ENCODE peak calls at places on chromosome 4, in six cellular contexts. S is DND-41, K is HCT116, V is fibroblast of lung, N is PC-9, L is endothelial cell of umbilical vein. C is an unnamed sample.

GRCh38 chr4:79653871-79654270 is 245.8 kb upstream of the GK2 start:
- DNase-seq in S (no peak), K (no peak), V (no peak), N (no peak), L (no peak), C (no peak)

GRCh38 chr4:111631157-111631999 is 513.9 kb upstream of the FAM241A start:
- DNase-seq in L (peak), N (no peak), K (peak), V (peak), S (no peak), C (no peak)

GRCh38 chr4:43835869-43836268 is 612.7 kb downstream of the KCTD8 start:
- DNase-seq in N (no peak), V (no peak), K (no peak), S (no peak), L (no peak), C (no peak)

GRCh38 chr4:73707918-73708577 is 32.3 kb upstream of the CXCL8 start:
- DNase-seq in K (peak), S (peak), L (peak), V (peak), N (peak), C (peak)

GRCh38 chr4:78689224-78689623 is 86.9 kb upstream of the BMP2K start:
- DNase-seq in N (no peak), L (no peak), V (no peak), K (no peak), S (no peak), C (peak)

GRCh38 chr4:8329859-8330761 is 60.6 kb downstream of the HTRA3 start:
- DNase-seq in L (no peak), K (no peak), N (no peak), V (no peak), S (no peak), C (no peak)

GRCh38 chr4:124636793-124637192 is 75.7 kb downstream of the ANKRD50 start:
- DNase-seq in K (no peak), L (no peak), S (no peak), N (no peak), V (no peak), C (no peak)

GRCh38 chr4:87093443-87094123 is 126.8 kb downstream of the KLHL8 start:
- DNase-seq in V (peak), S (peak), N (no peak), K (peak), L (peak), C (peak)

GRCh38 chr4:110119347-110119746 is 79.1 kb downstream of the ELOVL6 start:
- DNase-seq in V (no peak), S (peak), L (peak), N (peak), K (no peak), C (peak)

GRCh38 chr4:123892368-123892961 is 495.9 kb downstream of the SPRY1 start:
- DNase-seq in S (no peak), N (no peak), L (peak), K (no peak), V (no peak), C (no peak)

GRCh38 chr4:140743194-140743931 is 12.8 kb downstream of the TBC1D9 start:
- DNase-seq in N (peak), S (no peak), V (no peak), L (peak), K (no peak), C (peak)

GRCh38 chr4:61336488-61336887 is 136.4 kb downstream of the ADGRL3 start:
- DNase-seq in V (no peak), S (no peak), K (no peak), N (no peak), L (no peak), C (no peak)

GRCh38 chr4:56910172-56910967 is 2.7 kb downstream of the REST start:
- DNase-seq in V (no peak), S (no peak), L (no peak), N (no peak), K (no peak), C (no peak)

GRCh38 chr4:123444298-123444731 is 47.7 kb downstream of the SPRY1 start:
- DNase-seq in K (no peak), N (no peak), V (peak), L (peak), S (peak), C (no peak)

GRCh38 chr4:81606166-81606565 is 134.5 kb upstream of the RASGEF1B start:
- DNase-seq in V (no peak), N (no peak), L (no peak), S (no peak), K (no peak), C (no peak)

GRCh38 chr4:128596115-128596514 is 213.4 kb upstream of the JADE1 start:
- DNase-seq in K (no peak), N (no peak), S (no peak), V (no peak), L (no peak), C (no peak)

GRCh38 chr4:16484711-16485110 is 258.4 kb upstream of the TAPT1 start:
- DNase-seq in V (no peak), K (no peak), L (no peak), S (no peak), N (no peak), C (no peak)

GRCh38 chr4:104615926-104616325 is 121.2 kb upstream of the CXXC4 start:
- DNase-seq in L (no peak), K (no peak), V (no peak), N (no peak), S (no peak), C (no peak)

GRCh38 chr4:6391852-6392188 is 80.6 kb downstream of the PPP2R2C start:
- DNase-seq in V (no peak), S (no peak), N (peak), L (no peak), K (peak), C (peak)

GRCh38 chr4:6416518-6417286 is 55.7 kb downstream of the PPP2R2C start:
- DNase-seq in L (no peak), N (no peak), K (no peak), V (no peak), S (no peak), C (no peak)

GRCh38 chr4:156615066-156615514 is 356.5 kb downstream of the PDGFC start:
- DNase-seq in K (no peak), S (no peak), L (no peak), N (peak), V (peak), C (peak)

GRCh38 chr4:80140237-80140636 is 57.1 kb upstream of the PRDM8 start:
- DNase-seq in K (no peak), S (no peak), L (no peak), N (no peak), V (no peak), C (no peak)

GRCh38 chr4:136637071-136637777 is 895.1 kb downstream of the PCDH18 start:
- DNase-seq in S (peak), L (peak), V (peak), N (no peak), K (peak), C (no peak)

GRCh38 chr4:158912390-158913175 is 143.8 kb downstream of the FNIP2 start:
- DNase-seq in N (no peak), V (peak), L (no peak), S (no peak), K (no peak), C (no peak)

GRCh38 chr4:40055379-40055872 is 1.2 kb upstream of the N4BP2 start:
- DNase-seq in V (no peak), K (no peak), N (no peak), S (peak), L (no peak), C (no peak)

GRCh38 chr4:55947912-55948725 is 626 bp upstream of the CEP135 start:
- DNase-seq in N (peak), L (peak), S (no peak), V (peak), K (peak), C (peak)

DNA sequence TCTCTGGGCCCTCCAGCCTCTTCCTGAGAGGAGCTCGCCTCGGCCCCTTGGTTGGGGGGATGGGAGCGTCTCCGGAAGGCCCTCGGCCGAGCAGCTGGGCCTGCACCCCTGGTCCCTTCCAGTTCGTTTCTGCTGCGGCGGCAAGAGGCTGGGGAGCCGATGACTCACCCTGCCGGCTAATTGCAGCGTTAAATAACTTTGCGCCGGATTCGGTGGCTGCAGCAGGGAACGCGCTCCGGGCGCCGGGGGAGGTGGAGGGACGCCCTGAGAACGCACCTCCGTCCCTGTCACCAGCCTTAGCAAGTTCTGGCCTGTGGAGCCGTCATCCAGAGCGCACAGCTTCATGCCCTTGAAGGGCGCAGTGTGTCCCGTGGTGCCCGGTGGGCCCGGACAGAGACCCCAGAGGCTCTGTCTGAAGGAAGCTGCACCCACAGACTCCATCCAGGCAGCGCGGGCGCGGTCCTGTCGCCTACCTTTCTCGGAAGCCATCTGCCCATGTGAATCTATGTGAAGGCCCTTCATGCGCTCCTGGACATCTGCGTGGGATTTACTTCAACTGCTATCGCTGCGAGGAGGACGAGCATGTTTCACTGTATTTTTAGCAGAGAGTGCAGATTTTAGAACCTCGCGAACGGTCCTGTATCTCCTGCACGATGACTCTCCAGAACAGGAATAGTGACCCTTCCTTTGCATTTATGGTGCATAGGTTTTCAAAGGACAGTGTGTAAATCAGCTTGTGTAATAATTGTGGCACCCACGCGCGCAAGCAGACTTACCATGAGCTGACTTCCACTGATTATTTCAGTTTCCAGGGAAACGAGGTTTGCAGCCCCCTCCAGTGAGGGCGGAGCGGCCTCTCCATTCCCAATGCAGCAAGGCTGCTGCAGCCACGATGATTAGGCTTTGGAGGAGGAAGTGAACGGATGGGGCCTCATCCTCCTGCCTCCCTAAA is 1.7 kb upstream of the TMEM271 start:
- DNase-seq in L (no peak), K (no peak), V (peak), N (peak), S (no peak), C (peak)
- TF ChIP-seq EZH2 in L (no peak), K (no peak), V (peak), N (no peak), S (no peak), C (no peak)

GRCh38 chr4:164396439-164396838 is 357.5 kb upstream of the SMIM31 start:
- DNase-seq in V (no peak), L (no peak), S (no peak), N (no peak), K (no peak), C (no peak)
- TF ChIP-seq EZH2 in V (no peak), L (no peak), S (no peak), N (no peak), K (no peak), C (no peak)

GRCh38 chr4:173509031-173510001 is 20.7 kb downstream of the HAND2 start:
- DNase-seq in N (no peak), V (peak), L (no peak), K (no peak), S (no peak), C (no peak)
- TF ChIP-seq EZH2 in N (no peak), V (peak), L (peak), K (no peak), S (no peak), C (peak)

GRCh38 chr4:946103-946450 is 13.8 kb downstream of the TMEM175 start:
- DNase-seq in S (no peak), L (no peak), N (no peak), K (no peak), V (no peak), C (no peak)
- TF ChIP-seq EZH2 in S (no peak), L (no peak), N (no peak), K (no peak), V (no peak), C (no peak)

GRCh38 chr4:3871181-3871852 is 105.1 kb downstream of the ADRA2C start:
- DNase-seq in L (no peak), K (no peak), V (no peak), N (no peak), S (peak), C (no peak)
- TF ChIP-seq EZH2 in L (peak), K (no peak), V (peak), N (no peak), S (no peak), C (no peak)

DNA sequence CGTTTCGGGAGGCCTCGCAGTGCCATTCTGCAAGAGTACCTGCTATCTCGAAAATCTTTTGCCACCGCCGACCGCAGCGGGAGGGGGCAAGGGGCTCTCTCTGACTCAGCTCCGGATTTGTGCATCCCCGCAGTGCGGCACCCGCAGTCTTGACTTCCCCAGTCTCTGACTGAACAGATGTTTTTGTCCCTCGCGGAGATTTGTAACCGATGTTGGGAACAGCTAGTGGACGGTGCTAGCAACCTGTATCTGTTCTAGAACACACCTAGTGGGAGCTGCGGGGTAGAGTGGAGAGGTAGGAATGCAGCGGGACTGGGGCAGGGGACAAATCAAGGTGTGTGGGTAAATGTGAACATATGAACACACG is 17.2 kb downstream of the NKX6-1 start:
- DNase-seq in S (no peak), V (no peak), K (no peak), L (no peak), N (no peak), C (no peak)
- TF ChIP-seq EZH2 in S (no peak), V (peak), K (no peak), L (no peak), N (no peak), C (peak)

GRCh38 chr4:25568788-25569231 is 86.8 kb upstream of the SLC34A2 start:
- DNase-seq in K (no peak), V (no peak), L (no peak), N (no peak), S (no peak), C (no peak)
- TF ChIP-seq EZH2 in K (no peak), V (no peak), L (no peak), N (no peak), S (no peak), C (no peak)